ENCODE peak calls at places on chromosomes 6 and 20, in four cellular contexts. L is NCI-H2081, B is heart right ventricle, Y is C1 segment of cervical spinal cord. V is an unnamed sample.
A peak's percentile ranks its signal among the peaks of the same experiment; 100 is the strongest.

GRCh38 chr20:11790047-11790446 is 127.6 kb upstream of the BTBD3 start:
- DNase-seq in L (no peak), B (no peak), Y (no peak), V (no peak)

GRCh38 chr6:142886431-142887170 is 58.4 kb downstream of the HIVEP2 start:
- DNase-seq in L (no peak), B (no peak), Y (no peak), V (no peak)

GRCh38 chr6:119276211-119276610 is 73.3 kb downstream of the MAN1A1 start:
- DNase-seq in L (no peak), B (no peak), Y (no peak), V (no peak)

GRCh38 chr6:16405349-16405865 is 167.0 kb downstream of the GMPR start:
- DNase-seq in L (no peak), B (no peak), Y (no peak), V (no peak)

GRCh38 chr6:137467211-137467610 is 27.0 kb downstream of the OLIG3 start:
- DNase-seq in L (no peak), B (no peak), Y (no peak), V (no peak)

GRCh38 chr6:152952866-152953509 is 29.9 kb downstream of the FBXO5 start:
- DNase-seq in L (peak; percentile 12), B (no peak), Y (no peak), V (no peak)

GRCh38 chr6:148085651-148086321 is 256.9 kb upstream of the SASH1 start:
- DNase-seq in L (no peak), B (no peak), Y (no peak), V (no peak)

GRCh38 chr6:131060311-131060710 is 2.7 kb downstream of the EPB41L2 start:
- DNase-seq in L (no peak), B (no peak), Y (no peak), V (no peak)

GRCh38 chr6:66902457-66902856 is 1195.4 kb upstream of the EYS start:
- DNase-seq in L (no peak), B (no peak), Y (no peak), V (no peak)

GRCh38 chr20:40506567-40506966 is 182.5 kb downstream of the MAFB start:
- DNase-seq in L (no peak), B (peak; percentile 78), Y (peak; percentile 62), V (peak; percentile 97)

GRCh38 chr6:36127462-36128016 is 2.8 kb upstream of the MAPK13 start:
- DNase-seq in L (no peak), B (no peak), Y (no peak), V (peak; percentile 84)

GRCh38 chr20:59813948-59814834 is 119.2 kb downstream of the SYCP2 start:
- DNase-seq in L (no peak), B (no peak), Y (no peak), V (no peak)

GRCh38 chr6:41367700-41368099 is 32.3 kb downstream of the NCR2 start:
- DNase-seq in L (peak; percentile 64), B (peak; percentile 56), Y (peak; percentile 54), V (no peak)

GRCh38 chr6:38337819-38338465 is 301.8 kb downstream of the BTBD9 start:
- DNase-seq in L (no peak), B (no peak), Y (no peak), V (no peak)

GRCh38 chr6:142570221-142570671 is 268.4 kb downstream of the ADGRG6 start:
- DNase-seq in L (no peak), B (no peak), Y (no peak), V (no peak)

GRCh38 chr20:53763707-53764415 is 170.2 kb upstream of the ZNF217 start:
- DNase-seq in L (no peak), B (no peak), Y (no peak), V (no peak)

GRCh38 chr20:35497780-35498189 is 31.7 kb downstream of the C20orf173 start:
- DNase-seq in L (no peak), B (peak; percentile 64), Y (peak; percentile 55), V (peak; percentile 87)

GRCh38 chr6:579339-579738 is 77.6 kb downstream of the HUS1B start:
- DNase-seq in L (no peak), B (no peak), Y (no peak), V (no peak)

GRCh38 chr6:150417899-150418824 is 49.4 kb downstream of the IYD start:
- DNase-seq in L (peak; percentile 39), B (peak; percentile 63), Y (no peak), V (no peak)

GRCh38 chr6:127641905-127642304 is 64.9 kb downstream of the C6orf58 start:
- DNase-seq in L (peak; percentile 4), B (no peak), Y (no peak), V (no peak)

GRCh38 chr6:5305968-5306626 is 44.8 kb downstream of the FARS2 start:
- DNase-seq in L (no peak), B (no peak), Y (no peak), V (no peak)

GRCh38 chr20:57139342-57140093 is 126.9 kb downstream of the BMP7 start:
- DNase-seq in L (no peak), B (no peak), Y (no peak), V (no peak)

GRCh38 chr20:8621021-8621420 is 447.9 kb upstream of the PLCB4 start:
- DNase-seq in L (peak; percentile 79), B (no peak), Y (no peak), V (no peak)

GRCh38 chr20:58585753-58586540 is 65.1 kb upstream of the STX16 start:
- DNase-seq in L (no peak), B (no peak), Y (no peak), V (peak; percentile 22)

GRCh38 chr6:151885234-151885633 is 77.8 kb downstream of the ESR1 start:
- DNase-seq in L (no peak), B (no peak), Y (no peak), V (no peak)

GRCh38 chr6:6825986-6826901 is 237.7 kb downstream of the LY86 start:
- DNase-seq in L (no peak), B (peak; percentile 60), Y (peak; percentile 34), V (peak; percentile 78)

V was measured in Right ventricle myocardium inferior.